ENCODE peak calls at places on chromosomes 12 and 14, in eight cellular contexts. D is stimulated activated naive CD8-positive, alpha-beta T cell treated with anti-CD3 and anti-CD28 coated beads, Interleukin-15, Interleukin-2, amounts not matched to agents 100 U/mL and 50 U/mL, for 24 hours; V is esophagus squamous epithelium; J is HCT116; H is AG10803; R is activated naive CD8-positive, alpha-beta T cell treated with anti-CD3 and anti-CD28 coated beads, Interleukin-2, amount 50 U/mL, for 24 hours; M is NCI-H1105; Z is activated gamma-delta T cell treated with Interleukin-2 at 50 U/mL for 16 hours. U is an unnamed sample.

GRCh38 chr12:7995266-7995963 is 37.1 kb upstream of the FOXJ2 start:
- DNase-seq in H (peak; percentile 88), D (peak; percentile 84), M (peak; percentile 57), J (peak; percentile 64), V (peak; percentile 61), Z (peak; percentile 74), R (peak; percentile 82), U (peak; percentile 70)

GRCh38 chr12:124548854-124549378 is 18.5 kb downstream of the NCOR2 start:
- DNase-seq in R (peak; percentile 36), V (no peak), D (peak; percentile 40), M (no peak), J (no peak), Z (no peak), H (peak; percentile 87), U (no peak)

GRCh38 chr14:52327374-52328226 is 13.5 kb downstream of the PTGER2 start:
- DNase-seq in J (no peak), R (no peak), V (no peak), H (peak; percentile 56), M (no peak), Z (no peak), D (no peak), U (no peak)

GRCh38 chr12:52358575-52359350 is 8.5 kb downstream of the KRT85 start:
- DNase-seq in V (no peak), R (peak; percentile 26), D (peak; percentile 33), Z (peak; percentile 29), H (no peak), J (no peak), M (no peak), U (no peak)

GRCh38 chr14:33765251-33765650 is 185.6 kb downstream of the EGLN3 start:
- DNase-seq in J (no peak), H (no peak), M (no peak), R (no peak), D (no peak), V (no peak), Z (no peak), U (no peak)

GRCh38 chr12:123472438-123472849 is 14.5 kb downstream of the SNRNP35 start:
- DNase-seq in R (no peak), J (no peak), D (no peak), Z (no peak), M (no peak), V (no peak), H (no peak), U (no peak)

GRCh38 chr14:79369359-79370332 is 841.7 kb downstream of the DIO2 start:
- DNase-seq in H (peak; percentile 51), R (no peak), J (no peak), Z (no peak), V (no peak), M (no peak), D (no peak), U (no peak)

GRCh38 chr12:64385019-64385418 is 5.5 kb downstream of the C12orf56 start:
- DNase-seq in Z (no peak), J (no peak), M (no peak), H (no peak), R (no peak), D (no peak), V (no peak), U (no peak)

GRCh38 chr12:9227953-9228352 is 19.8 kb upstream of the PZP start:
- DNase-seq in Z (no peak), M (no peak), J (no peak), D (no peak), R (no peak), H (no peak), V (no peak), U (no peak)

GRCh38 chr14:74618078-74618952 is 6.3 kb upstream of the LTBP2 start:
- DNase-seq in R (peak; percentile 70), D (peak; percentile 67), V (peak; percentile 49), J (peak; percentile 88), M (no peak), H (peak; percentile 84), Z (peak; percentile 80), U (no peak)

GRCh38 chr14:95294834-95295599 is 24.7 kb downstream of the CLMN start:
- DNase-seq in R (no peak), H (peak; percentile 17), V (no peak), D (no peak), Z (no peak), J (peak; percentile 23), M (no peak), U (no peak)

GRCh38 chr14:97137705-97138104 is 340.5 kb downstream of the VRK1 start:
- DNase-seq in Z (no peak), V (no peak), D (no peak), H (no peak), R (no peak), J (no peak), M (no peak), U (no peak)

U was measured in type B pancreatic cell.